ENCODE peak calls at places on chromosomes 13 and 19, in six cellular contexts. Y is mesendoderm, N is H1, L is neuronal stem cell, C is IMR-90, A is mesenchymal stem cell. D is an unnamed sample.

GRCh38 chr13:30115257-30115600 is 192.1 kb downstream of the KATNAL1 start:
- DNase-seq in Y (no peak), N (no peak), L (no peak), C (no peak), A (no peak), D (no peak)

GRCh38 chr13:29861694-29862110 is 11.3 kb upstream of the UBL3 start:
- DNase-seq in Y (peak), N (no peak), L (no peak), C (peak), A (peak), D (no peak)

GRCh38 chr19:34317311-34317927 is 47.6 kb upstream of the GPI start:
- DNase-seq in Y (peak), N (no peak), L (no peak), C (no peak), A (peak), D (no peak)

GRCh38 chr19:15114153-15114540 is 6.9 kb downstream of the SYDE1 start:
- DNase-seq in Y (no peak), N (no peak), L (no peak), C (peak), A (peak), D (no peak)

GRCh38 chr13:113861433-113862030 is 2.3 kb downstream of the GAS6 start:
- DNase-seq in Y (peak), N (peak), L (no peak), C (no peak), A (no peak), D (peak)

GRCh38 chr13:40063743-40064142 is 408.3 kb downstream of the COG6 start:
- DNase-seq in Y (peak), N (no peak), L (no peak), C (no peak), A (no peak), D (no peak)

GRCh38 chr19:22286151-22286810 is at the start of gene ZNF729:
- DNase-seq in Y (no peak), N (no peak), L (no peak), C (no peak), A (no peak), D (no peak)

GRCh38 chr13:49898792-49899191 is 37.3 kb downstream of the SPRYD7 start:
- DNase-seq in Y (no peak), N (no peak), L (no peak), C (no peak), A (no peak), D (no peak)

GRCh38 chr13:101536079-101536478 is 83.6 kb downstream of the ITGBL1 start:
- DNase-seq in Y (no peak), N (no peak), L (no peak), C (no peak), A (no peak), D (no peak)

GRCh38 chr13:28658539-28658795 is 463 bp upstream of the POMP start:
- DNase-seq in Y (peak), N (no peak), L (no peak), C (no peak), A (no peak), D (no peak)

GRCh38 chr19:33152178-33152577 is 20.3 kb downstream of the WDR88 start:
- DNase-seq in Y (no peak), N (no peak), L (no peak), C (peak), A (no peak), D (no peak)

GRCh38 chr13:20441066-20441465 is 84.6 kb downstream of the CRYL1 start:
- DNase-seq in Y (no peak), N (no peak), L (no peak), C (no peak), A (no peak), D (no peak)

GRCh38 chr19:19618384-19619051 is at the start of gene PBX4:
- DNase-seq in Y (peak), N (peak), L (peak), C (peak), A (peak), D (peak)

GRCh38 chr19:13848811-13849241 is 28.1 kb upstream of the NANOS3 start:
- DNase-seq in Y (peak), N (no peak), L (no peak), C (no peak), A (peak), D (no peak)

GRCh38 chr19:12840091-12841079 is 2.1 kb downstream of the MAST1 start:
- DNase-seq in Y (peak), N (peak), L (peak), C (peak), A (peak), D (peak)

GRCh38 chr19:35768082-35768421 is 7.3 kb upstream of the ARHGAP33 start:
- DNase-seq in Y (no peak), N (no peak), L (no peak), C (no peak), A (no peak), D (no peak)

GRCh38 chr19:16273005-16273404 is 51.6 kb upstream of the KLF2 start:
- DNase-seq in Y (no peak), N (no peak), L (no peak), C (no peak), A (no peak), D (no peak)

GRCh38 chr13:73782781-73783180 is 351.4 kb downstream of the KLF12 start:
- DNase-seq in Y (no peak), N (no peak), L (no peak), C (peak), A (peak), D (no peak)

GRCh38 chr19:9309974-9310446 is 372 bp upstream of the ZNF699 start:
- DNase-seq in Y (peak), N (peak), L (no peak), C (peak), A (peak), D (peak)

GRCh38 chr13:59356607-59357006 is 807.1 kb downstream of the DIAPH3 start:
- DNase-seq in Y (no peak), N (no peak), L (no peak), C (peak), A (peak), D (no peak)

GRCh38 chr19:12875086-12875485 is 6.2 kb downstream of the DNASE2 start:
- DNase-seq in Y (no peak), N (no peak), L (no peak), C (no peak), A (no peak), D (no peak)

GRCh38 chr19:21322528-21322927 is 6.7 kb downstream of the ZNF708 start:
- DNase-seq in Y (no peak), N (no peak), L (no peak), C (no peak), A (no peak), D (no peak)

GRCh38 chr13:107373551-107373950 is 805.6 kb upstream of the ARGLU1 start:
- DNase-seq in Y (peak), N (no peak), L (peak), C (peak), A (peak), D (peak)

GRCh38 chr13:24267801-24268200 is 41.6 kb upstream of the C1QTNF9 start:
- DNase-seq in Y (no peak), N (no peak), L (no peak), C (no peak), A (no peak), D (no peak)

DNA sequence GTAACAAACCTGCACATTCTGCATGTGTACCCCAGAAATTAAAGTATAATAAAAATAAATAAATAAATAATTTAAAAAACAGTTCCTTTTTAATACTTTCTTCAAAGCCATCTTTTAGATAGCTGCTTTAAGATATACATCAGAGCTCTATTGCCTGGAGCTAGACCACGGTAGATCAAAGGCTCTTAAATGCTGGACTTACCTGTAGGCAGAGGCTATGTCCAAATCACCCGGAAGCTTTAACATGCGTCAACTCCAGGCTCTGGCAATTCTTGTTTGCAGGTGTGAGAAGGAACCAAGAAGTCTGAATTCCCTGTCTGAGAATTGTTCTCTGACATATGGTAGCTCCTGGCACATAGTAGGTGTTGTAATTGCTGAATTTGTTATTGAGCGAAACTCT is 1.6 kb upstream of the METTL21C start:
- DNase-seq in Y (no peak), N (no peak), L (no peak), C (no peak), A (no peak), D (no peak)
- H2BK120ac ChIP-seq in Y (no peak), N (no peak), L (no peak), C (no peak), A (no peak), D (no peak)

GRCh38 chr19:40091205-40092129 is 724 bp upstream of the ZNF780A start:
- DNase-seq in Y (peak), N (no peak), L (no peak), C (no peak), A (no peak), D (no peak)

GRCh38 chr19:40084948-40085347 is 5.8 kb downstream of the ZNF780A start:
- DNase-seq in Y (peak), N (no peak), L (no peak), C (no peak), A (no peak), D (no peak)

GRCh38 chr19:40088299-40089047 is 2.3 kb downstream of the ZNF780A start:
- DNase-seq in Y (no peak), N (no peak), L (no peak), C (no peak), A (no peak), D (no peak)

GRCh38 chr19:40089462-40089861 is 1.3 kb downstream of the ZNF780A start:
- DNase-seq in Y (no peak), N (no peak), L (no peak), C (peak), A (peak), D (no peak)

GRCh38 chr19:40090256-40091204 is at the start of gene ZNF780A:
- DNase-seq in Y (peak), N (peak), L (peak), C (peak), A (peak), D (peak)
- H2BK120ac ChIP-seq in Y (no peak), N (peak), L (no peak), C (peak), A (no peak), D (no peak)

GRCh38 chr19:4988770-4989251 is 19.9 kb downstream of the KDM4B start:
- DNase-seq in Y (peak), N (no peak), L (peak), C (peak), A (peak), D (no peak)
- H2BK120ac ChIP-seq in Y (no peak), N (no peak), L (no peak), C (no peak), A (no peak), D (no peak)

DNA sequence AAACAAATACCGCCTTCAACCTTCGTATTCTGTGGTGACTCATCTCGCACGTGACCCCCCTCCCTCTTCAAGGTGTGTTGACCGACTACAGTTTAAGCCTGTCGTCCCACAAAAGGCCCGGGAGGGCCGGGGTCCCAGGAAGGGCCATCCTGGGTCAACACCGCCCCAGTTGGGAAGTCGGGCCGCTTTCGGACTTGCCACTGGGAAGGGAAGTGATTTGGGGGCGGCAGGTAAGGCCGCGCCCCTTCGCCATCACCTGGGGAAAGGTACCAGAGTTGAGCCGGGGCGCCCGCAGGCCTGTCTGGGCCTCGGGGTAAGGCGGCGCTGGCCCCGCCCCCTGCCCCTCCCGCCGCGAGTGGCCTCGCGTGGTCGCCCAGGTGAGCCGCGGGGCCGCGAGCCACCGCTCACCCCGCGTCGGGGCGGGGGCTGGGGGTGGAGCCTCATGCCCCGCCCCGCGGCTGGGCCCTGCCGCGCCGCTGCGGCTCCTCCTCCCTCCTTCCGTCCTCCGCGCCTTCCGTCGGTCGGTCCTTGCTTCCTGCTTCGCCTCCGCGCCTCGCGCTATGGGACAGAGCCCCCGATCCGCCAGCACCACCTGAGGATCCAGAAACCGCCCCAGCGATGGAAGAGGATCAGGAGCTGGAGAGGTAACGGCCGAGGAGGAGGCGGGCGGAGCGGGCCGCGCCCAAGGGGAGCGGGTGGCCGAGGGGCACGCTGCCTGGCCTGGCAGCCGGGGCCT is at the start of gene POLR1D:
- DNase-seq in Y (peak), N (peak), L (peak), C (peak), A (peak), D (peak)
- H2BK120ac ChIP-seq in Y (peak), N (peak), L (no peak), C (peak), A (peak), D (peak)

GRCh38 chr13:45750566-45750965 is 48.4 kb downstream of the CBY2 start:
- DNase-seq in Y (peak), N (no peak), L (no peak), C (no peak), A (no peak), D (no peak)

GRCh38 chr13:45749026-45749759 is 47.1 kb downstream of the CBY2 start:
- DNase-seq in Y (peak), N (no peak), L (no peak), C (no peak), A (no peak), D (no peak)

GRCh38 chr13:45747071-45747470 is 45.0 kb downstream of the CBY2 start:
- DNase-seq in Y (no peak), N (no peak), L (no peak), C (no peak), A (no peak), D (no peak)

DNA sequence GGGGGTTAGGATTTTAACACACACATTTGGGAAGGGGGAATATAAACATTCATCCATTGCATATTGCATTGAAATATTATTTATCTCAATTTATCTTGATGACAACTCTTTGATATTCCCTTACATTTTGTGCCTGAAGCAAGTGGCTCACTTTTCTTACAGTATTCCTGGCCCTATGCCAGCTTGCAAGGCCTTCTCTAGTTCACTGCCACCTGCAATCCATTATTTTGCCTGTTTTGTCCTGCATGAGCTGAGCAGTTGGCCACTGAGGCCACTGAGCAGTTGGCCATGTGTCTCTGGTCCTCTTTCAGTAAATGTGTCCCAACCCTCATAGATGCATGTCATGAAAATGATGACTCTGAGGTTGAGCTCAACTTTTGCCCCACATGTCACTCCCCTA is 49.8 kb downstream of the CBY2 start:
- DNase-seq in Y (no peak), N (no peak), L (no peak), C (no peak), A (no peak), D (no peak)
- H2BK120ac ChIP-seq in Y (no peak), N (no peak), L (no peak), C (no peak), A (no peak), D (no peak)

GRCh38 chr13:98930014-98930625 is 47.7 kb downstream of the DOCK9 start:
- DNase-seq in Y (no peak), N (no peak), L (no peak), C (no peak), A (no peak), D (no peak)
- H2BK120ac ChIP-seq in Y (no peak), N (no peak), L (no peak), C (no peak), A (no peak), D (no peak)

GRCh38 chr19:18418034-18418724 is 1.0 kb upstream of the SSBP4 start:
- DNase-seq in Y (no peak), N (no peak), L (no peak), C (no peak), A (no peak), D (no peak)

GRCh38 chr19:18419699-18420460 is 682 bp downstream of the SSBP4 start:
- DNase-seq in Y (no peak), N (no peak), L (no peak), C (no peak), A (peak), D (no peak)

GRCh38 chr19:18419195-18419698 is at the start of gene SSBP4:
- DNase-seq in Y (peak), N (peak), L (peak), C (peak), A (peak), D (no peak)

GRCh38 chr19:18417250-18418033 is 1.8 kb upstream of the SSBP4 start:
- DNase-seq in Y (peak), N (peak), L (peak), C (peak), A (peak), D (peak)

DNA sequence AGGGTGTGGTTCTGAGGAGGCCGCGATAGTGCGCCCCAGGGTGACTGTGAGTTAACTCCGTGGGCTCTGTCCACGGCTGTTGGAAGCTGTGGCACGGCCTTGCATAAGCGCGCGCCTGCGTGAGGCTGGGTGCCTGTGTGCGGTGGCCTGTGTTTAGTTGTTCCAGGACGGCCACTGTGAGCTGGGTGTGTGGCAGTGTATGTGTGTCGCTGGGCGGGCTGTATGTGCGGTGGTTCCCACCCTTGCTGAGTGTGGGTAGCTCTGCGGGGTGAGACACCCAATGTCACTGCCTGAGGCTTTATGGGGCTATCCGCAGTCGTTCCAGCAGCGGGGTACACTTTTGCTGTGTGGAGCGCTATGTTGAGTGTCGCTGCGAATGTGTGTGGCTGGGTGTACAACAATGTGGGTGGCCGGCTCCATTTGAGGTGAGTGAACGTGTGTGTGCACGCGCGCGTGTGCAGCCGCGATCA is 438 bp upstream of the SSBP4 start:
- DNase-seq in Y (no peak), N (no peak), L (no peak), C (no peak), A (peak), D (no peak)
- H2BK120ac ChIP-seq in Y (peak), N (peak), L (peak), C (peak), A (peak), D (no peak)

GRCh38 chr19:18291590-18292459 is 10.4 kb upstream of the JUND start:
- DNase-seq in Y (peak), N (peak), L (no peak), C (peak), A (peak), D (peak)

GRCh38 chr19:18293642-18294466 is 12.4 kb upstream of the JUND start:
- DNase-seq in Y (peak), N (no peak), L (no peak), C (no peak), A (no peak), D (no peak)

GRCh38 chr19:18294467-18294864 is 13.0 kb upstream of the JUND start:
- DNase-seq in Y (peak), N (no peak), L (no peak), C (no peak), A (no peak), D (peak)

GRCh38 chr19:18292460-18292809 is 11.0 kb upstream of the JUND start:
- DNase-seq in Y (peak), N (peak), L (no peak), C (no peak), A (no peak), D (peak)

GRCh38 chr19:18292810-18293641 is 11.6 kb upstream of the JUND start:
- DNase-seq in Y (peak), N (peak), L (peak), C (peak), A (peak), D (peak)
- H2BK120ac ChIP-seq in Y (peak), N (peak), L (peak), C (peak), A (peak), D (no peak)

DNA sequence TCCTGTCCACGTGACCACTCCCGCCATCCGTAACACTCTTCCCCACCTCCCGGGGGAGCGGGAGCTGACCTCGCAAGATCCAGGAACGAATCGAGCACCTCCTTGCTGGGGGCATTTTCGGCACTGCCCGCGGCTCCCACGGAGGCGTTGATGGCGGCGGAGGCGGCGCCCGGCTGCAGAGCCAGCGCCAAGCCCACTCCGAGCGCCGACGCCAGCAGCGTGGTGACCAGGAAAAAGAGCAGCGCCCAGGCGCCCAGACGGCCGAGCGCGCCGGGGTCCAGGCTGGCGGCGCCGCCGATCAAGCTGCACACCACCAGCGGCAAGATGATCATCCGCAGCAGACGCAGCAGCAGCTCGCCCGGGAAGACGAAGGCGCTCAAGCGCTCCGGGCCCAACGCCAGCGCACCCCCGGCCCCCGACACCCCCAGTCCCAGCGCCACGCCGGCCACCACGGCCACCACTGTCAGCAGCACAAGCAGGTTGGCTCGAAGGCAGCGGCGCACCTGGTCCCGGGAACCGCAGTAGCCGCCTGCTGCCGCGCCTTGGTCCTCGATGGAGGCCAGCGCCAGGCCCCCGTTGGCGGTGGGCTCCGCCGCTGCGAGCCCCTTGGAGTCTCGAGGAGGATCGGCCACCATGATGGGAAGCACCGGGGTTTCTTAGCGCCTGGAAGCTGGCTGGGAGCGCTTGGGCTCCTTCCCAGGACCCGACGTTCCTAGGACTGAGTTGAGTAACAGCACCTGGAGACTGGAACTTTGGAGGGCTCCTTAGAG is 878 bp downstream of the SLC1A5 start:
- DNase-seq in Y (peak), N (peak), L (peak), C (peak), A (peak), D (peak)
- H2BK120ac ChIP-seq in Y (no peak), N (no peak), L (no peak), C (peak), A (no peak), D (no peak)

GRCh38 chr13:41648314-41648935 is 191.1 kb downstream of the RGCC start:
- DNase-seq in Y (peak), N (no peak), L (no peak), C (peak), A (peak), D (no peak)
- H2BK120ac ChIP-seq in Y (no peak), N (no peak), L (no peak), C (peak), A (no peak), D (no peak)